ENCODE peak calls at places on chromosomes 7 and 10, in six cellular contexts. D is prostate gland; C is ovary; H is naive thymus-derived CD4-positive, alpha-beta T cell; Z is heart right ventricle; P is psoas muscle. X is an unnamed sample.
A peak's percentile ranks its signal among the peaks of the same experiment; 100 is the strongest.

GRCh38 chr7:83611776-83612175 is 37.2 kb downstream of the SEMA3E start:
- DNase-seq in D (no peak), C (no peak), H (no peak), Z (no peak), P (no peak), X (no peak)

GRCh38 chr10:44362866-44363711 is 21.8 kb downstream of the CXCL12 start:
- DNase-seq in D (no peak), C (no peak), H (no peak), Z (no peak), P (no peak), X (no peak)

GRCh38 chr7:1087952-1088920 is at the start of gene GPER1:
- DNase-seq in D (peak; percentile 72), C (peak; percentile 79), H (no peak), Z (peak; percentile 66), P (peak; percentile 64), X (peak; percentile 73)

GRCh38 chr7:42244828-42245227 is 7.8 kb upstream of the GLI3 start:
- DNase-seq in D (no peak), C (no peak), H (no peak), Z (no peak), P (no peak), X (no peak)

GRCh38 chr7:158501300-158502067 is 86.1 kb downstream of the PTPRN2 start:
- DNase-seq in D (no peak), C (no peak), H (no peak), Z (no peak), P (no peak), X (no peak)

GRCh38 chr7:152523916-152524315 is 88.1 kb upstream of the KMT2C start:
- DNase-seq in D (no peak), C (no peak), H (no peak), Z (no peak), P (no peak), X (no peak)

GRCh38 chr7:15924910-15925309 is 238.4 kb upstream of the MEOX2 start:
- DNase-seq in D (no peak), C (no peak), H (no peak), Z (no peak), P (no peak), X (no peak)

GRCh38 chr7:110973566-110973965 is 117.4 kb upstream of the LRRN3 start:
- DNase-seq in D (no peak), C (no peak), H (no peak), Z (no peak), P (no peak), X (no peak)

GRCh38 chr7:80681272-80681885 is 42.9 kb downstream of the CD36 start:
- DNase-seq in D (no peak), C (no peak), H (no peak), Z (no peak), P (no peak), X (no peak)

GRCh38 chr7:54858008-54858692 is 99.1 kb upstream of the SEC61G start:
- DNase-seq in D (peak; percentile 69), C (no peak), H (no peak), Z (no peak), P (no peak), X (no peak)

GRCh38 chr7:41624818-41625217 is 78.1 kb downstream of the INHBA start:
- DNase-seq in D (no peak), C (no peak), H (no peak), Z (no peak), P (no peak), X (no peak)

GRCh38 chr7:70506463-70506862 is 625.5 kb upstream of the GALNT17 start:
- DNase-seq in D (no peak), C (no peak), H (no peak), Z (no peak), P (no peak), X (no peak)

GRCh38 chr7:19051767-19052375 is 65.6 kb downstream of the TWIST1 start:
- DNase-seq in D (peak; percentile 13), C (no peak), H (peak; percentile 3), Z (no peak), P (no peak), X (no peak)
- H3K27ac ChIP-seq in D (no peak overlapping the region), C (no peak overlapping the region), H (no peak overlapping the region), Z (no peak overlapping the region), P (no peak overlapping the region), X (no peak overlapping the region)

DNA sequence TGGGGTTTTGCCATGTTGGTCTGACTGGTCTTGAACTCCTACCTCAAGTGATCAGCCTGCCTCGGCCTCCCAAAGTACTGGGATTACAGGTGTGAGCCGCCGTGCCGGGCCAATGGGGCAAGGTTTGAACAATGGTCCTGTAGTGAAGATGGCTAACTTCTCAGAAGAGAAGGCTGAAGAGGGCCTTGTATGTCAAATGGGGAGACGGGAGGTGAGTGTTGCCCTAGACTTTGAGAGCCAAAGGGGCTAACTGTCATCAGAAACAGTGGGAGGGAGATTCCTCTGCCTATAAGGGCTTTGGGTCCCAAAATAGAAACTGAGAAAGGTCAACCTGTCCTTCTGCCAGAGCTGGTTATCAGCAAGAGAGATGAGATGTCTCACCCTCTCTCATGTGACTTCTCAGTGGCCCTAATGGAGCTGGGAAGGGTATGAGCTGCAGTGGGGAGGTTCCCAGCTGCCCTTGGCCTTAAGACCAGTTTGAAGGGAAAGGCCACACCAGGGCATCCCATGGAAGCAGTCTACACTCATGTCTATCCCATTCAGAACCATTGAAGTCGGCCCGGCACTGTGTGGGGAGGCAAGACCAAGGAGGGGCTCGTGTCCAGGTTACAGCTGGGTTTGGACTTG is 1.3 kb upstream of the SAMD8 start:
- DNase-seq in D (no peak), C (no peak), H (no peak), Z (no peak), P (no peak), X (no peak)
- H3K27ac ChIP-seq in D (peak overlapping the region; percentile 98), C (no peak overlapping the region), H (peak overlapping the region; percentile 89), Z (peak overlapping the region; percentile 99), P (peak overlapping the region; percentile 99), X (no peak overlapping the region)

GRCh38 chr10:70032667-70033066 is 20.0 kb upstream of the MACROH2A2 start:
- DNase-seq in D (no peak), C (no peak), H (no peak), Z (no peak), P (no peak), X (no peak)
- H3K27ac ChIP-seq in D (no peak overlapping the region), C (no peak overlapping the region), H (no peak overlapping the region), Z (no peak overlapping the region), P (no peak overlapping the region), X (no peak overlapping the region)

GRCh38 chr10:24904830-24905229 is 47.6 kb downstream of the PRTFDC1 start:
- DNase-seq in D (no peak), C (no peak), H (no peak), Z (no peak), P (no peak), X (no peak)

GRCh38 chr10:24899571-24899970 is 52.8 kb downstream of the PRTFDC1 start:
- DNase-seq in D (no peak), C (no peak), H (no peak), Z (no peak), P (no peak), X (no peak)

GRCh38 chr10:24900888-24901685 is 51.3 kb downstream of the PRTFDC1 start:
- DNase-seq in D (no peak), C (no peak), H (no peak), Z (no peak), P (no peak), X (no peak)

GRCh38 chr10:24902400-24902728 is 50.0 kb downstream of the PRTFDC1 start:
- DNase-seq in D (no peak), C (no peak), H (no peak), Z (no peak), P (no peak), X (no peak)

DNA sequence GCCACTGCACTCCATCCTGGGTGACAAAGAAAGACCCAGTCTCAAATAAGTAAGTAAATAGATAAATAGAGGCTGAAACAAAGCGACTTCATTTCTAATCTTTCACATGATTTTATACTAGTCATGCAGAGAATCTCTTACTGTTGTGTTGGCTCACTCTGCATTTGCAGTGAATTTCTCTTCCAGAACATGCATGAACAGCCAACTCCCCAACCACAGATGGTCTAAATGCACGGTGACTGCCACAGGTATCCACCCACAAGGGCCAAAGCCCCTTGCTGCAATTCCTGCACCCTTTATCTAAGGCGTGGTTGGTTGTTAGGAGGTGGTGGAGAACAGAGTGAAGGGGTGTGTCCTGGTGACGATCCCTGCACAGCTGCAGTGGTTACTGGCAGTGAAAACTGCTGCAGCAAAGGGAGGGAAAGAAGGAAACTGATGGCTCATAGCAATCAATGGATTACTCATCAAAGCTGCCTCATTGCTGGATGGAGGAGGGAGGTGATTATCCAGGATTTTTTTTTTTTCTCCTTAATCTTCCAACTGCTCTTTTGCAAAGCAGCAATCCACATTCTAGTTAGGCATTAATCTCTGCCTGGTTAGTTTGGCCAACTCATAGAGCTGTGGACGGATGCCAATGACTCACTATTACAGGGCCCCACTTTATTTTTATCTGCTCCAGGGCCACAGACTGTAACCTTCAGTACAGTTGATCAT is 50.6 kb downstream of the PRTFDC1 start:
- DNase-seq in D (no peak), C (no peak), H (no peak), Z (no peak), P (peak; percentile 64), X (peak; percentile 71)
- H3K27ac ChIP-seq in D (no peak overlapping the region), C (no peak overlapping the region), H (no peak overlapping the region), Z (peak overlapping the region; percentile 67), P (peak overlapping the region; percentile 4), X (no peak overlapping the region)

GRCh38 chr10:116669080-116669479 is 48.3 kb downstream of the PNLIPRP2 start:
- DNase-seq in D (no peak), C (no peak), H (no peak), Z (no peak), P (no peak), X (no peak)

GRCh38 chr10:116669832-116670644 is 49.3 kb downstream of the PNLIPRP2 start:
- DNase-seq in D (peak; percentile 20), C (peak; percentile 59), H (no peak), Z (no peak), P (no peak), X (no peak)

GRCh38 chr10:116671274-116671926 is 50.6 kb downstream of the PNLIPRP2 start:
- DNase-seq in D (no peak), C (no peak), H (no peak), Z (no peak), P (no peak), X (no peak)

GRCh38 chr10:116668446-116668845 is 47.7 kb downstream of the PNLIPRP2 start:
- DNase-seq in D (no peak), C (no peak), H (no peak), Z (no peak), P (no peak), X (no peak)

DNA sequence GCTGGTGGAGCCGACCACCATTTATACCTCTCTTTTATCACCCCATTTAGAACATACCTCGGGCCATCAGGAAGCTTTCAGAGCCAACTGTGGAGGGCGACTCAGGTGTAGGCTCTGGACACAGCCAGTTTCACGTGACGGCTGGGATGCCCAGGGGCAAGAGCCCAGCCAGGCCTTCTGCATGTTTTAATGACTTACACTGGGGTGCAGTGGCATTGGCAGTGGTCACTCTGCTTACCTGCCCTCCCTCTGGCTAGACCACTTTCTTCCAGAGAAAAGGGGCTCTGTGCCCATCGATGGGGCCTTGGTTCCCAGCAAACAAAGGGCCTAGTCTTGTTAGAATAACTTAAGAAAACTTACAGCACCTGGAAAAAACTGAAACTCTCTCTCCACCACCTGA is 50.0 kb downstream of the PNLIPRP2 start:
- DNase-seq in D (no peak), C (no peak), H (no peak), Z (no peak), P (no peak), X (no peak)
- H3K27ac ChIP-seq in D (no peak overlapping the region), C (no peak overlapping the region), H (no peak overlapping the region), Z (no peak overlapping the region), P (no peak overlapping the region), X (no peak overlapping the region)

DNA sequence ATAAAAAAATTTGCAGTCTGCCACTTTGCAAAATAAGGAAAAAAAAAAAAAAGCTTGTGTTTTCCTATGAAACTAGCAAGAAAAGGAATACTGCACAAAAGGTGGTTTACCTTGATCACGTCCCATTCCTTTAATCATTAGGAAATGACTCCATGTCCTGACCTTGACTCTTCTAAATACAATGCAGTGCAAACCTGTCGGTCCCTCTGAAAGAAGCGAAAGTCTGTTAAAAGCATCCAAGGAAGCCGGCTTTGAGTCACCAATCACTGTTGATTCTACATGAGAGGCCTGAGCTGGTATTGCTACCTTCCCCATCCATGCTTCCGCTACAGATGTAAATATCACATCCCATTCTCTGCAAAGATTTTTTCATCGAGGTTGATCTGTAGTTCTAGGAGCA is 652.1 kb downstream of the SDK1 start:
- DNase-seq in D (no peak), C (no peak), H (no peak), Z (no peak), P (no peak), X (no peak)
- H3K27ac ChIP-seq in D (no peak overlapping the region), C (no peak overlapping the region), H (no peak overlapping the region), Z (no peak overlapping the region), P (no peak overlapping the region), X (no peak overlapping the region)